ENCODE peak calls at places on chromosomes 5 and 9, in eight cellular contexts. One of them, this sample, is unnamed.

GRCh38 chr9:98488578-98489312 is 220.0 kb downstream of the GABBR2 start:
- DNase-seq in IMR-90: peak
- DNase-seq in A549: peak
- DNase-seq in GM23338: peak
- DNase-seq in fibroblast of lung: peak
- DNase-seq in endothelial cell of umbilical vein: no peak
- DNase-seq in SK-N-SH: no peak
- DNase-seq in GM23248: peak
- DNase-seq in this sample: no peak

GRCh38 chr9:91174772-91175171 is 186.9 kb downstream of the AUH start:
- DNase-seq in SK-N-SH: no peak
- DNase-seq in A549: no peak
- DNase-seq in endothelial cell of umbilical vein: no peak
- DNase-seq in GM23248: no peak
- DNase-seq in GM23338: no peak
- DNase-seq in fibroblast of lung: no peak
- DNase-seq in IMR-90: no peak
- DNase-seq in this sample: peak

GRCh38 chr5:115601709-115602584 is at the start of gene TICAM2:
- DNase-seq in SK-N-SH: peak
- DNase-seq in endothelial cell of umbilical vein: peak
- DNase-seq in A549: peak
- DNase-seq in IMR-90: peak
- DNase-seq in GM23248: peak
- DNase-seq in GM23338: peak
- DNase-seq in fibroblast of lung: peak
- DNase-seq in this sample: peak

GRCh38 chr5:168603776-168604175 is 24.6 kb upstream of the PANK3 start:
- DNase-seq in IMR-90: no peak
- DNase-seq in A549: no peak
- DNase-seq in fibroblast of lung: no peak
- DNase-seq in GM23338: no peak
- DNase-seq in SK-N-SH: no peak
- DNase-seq in GM23248: peak
- DNase-seq in endothelial cell of umbilical vein: no peak
- DNase-seq in this sample: no peak

GRCh38 chr9:121851641-121852091 is 200.2 kb downstream of the DAB2IP start:
- DNase-seq in endothelial cell of umbilical vein: no peak
- DNase-seq in GM23248: no peak
- DNase-seq in GM23338: no peak
- DNase-seq in SK-N-SH: no peak
- DNase-seq in IMR-90: no peak
- DNase-seq in A549: no peak
- DNase-seq in fibroblast of lung: no peak
- DNase-seq in this sample: no peak

GRCh38 chr5:161287436-161287835 is 259.1 kb downstream of the GABRB2 start:
- DNase-seq in A549: no peak
- DNase-seq in GM23338: no peak
- DNase-seq in SK-N-SH: no peak
- DNase-seq in fibroblast of lung: no peak
- DNase-seq in GM23248: no peak
- DNase-seq in endothelial cell of umbilical vein: no peak
- DNase-seq in IMR-90: no peak
- DNase-seq in this sample: no peak

GRCh38 chr9:95242613-95243012 is 74.9 kb downstream of the FANCC start:
- DNase-seq in GM23338: peak
- DNase-seq in A549: no peak
- DNase-seq in IMR-90: no peak
- DNase-seq in endothelial cell of umbilical vein: no peak
- DNase-seq in SK-N-SH: peak
- DNase-seq in GM23248: no peak
- DNase-seq in fibroblast of lung: no peak
- DNase-seq in this sample: no peak

GRCh38 chr9:127968717-127969383 is 11.9 kb downstream of the EEIG1 start:
- DNase-seq in fibroblast of lung: peak
- DNase-seq in SK-N-SH: peak
- DNase-seq in GM23338: no peak
- DNase-seq in IMR-90: peak
- DNase-seq in A549: peak
- DNase-seq in GM23248: peak
- DNase-seq in endothelial cell of umbilical vein: no peak
- DNase-seq in this sample: no peak

GRCh38 chr5:127959152-127959764 is 124.3 kb upstream of the SLC12A2 start:
- DNase-seq in fibroblast of lung: peak
- DNase-seq in GM23338: no peak
- DNase-seq in IMR-90: peak
- DNase-seq in A549: peak
- DNase-seq in SK-N-SH: peak
- DNase-seq in endothelial cell of umbilical vein: peak
- DNase-seq in GM23248: peak
- DNase-seq in this sample: no peak

GRCh38 chr5:100161868-100162267 is 373.3 kb upstream of the FAM174A start:
- DNase-seq in A549: no peak
- DNase-seq in GM23248: no peak
- DNase-seq in GM23338: peak
- DNase-seq in SK-N-SH: no peak
- DNase-seq in fibroblast of lung: no peak
- DNase-seq in endothelial cell of umbilical vein: no peak
- DNase-seq in IMR-90: no peak
- DNase-seq in this sample: no peak

GRCh38 chr5:159897786-159898393 is 18.4 kb upstream of the ADRA1B start:
- DNase-seq in IMR-90: no peak
- DNase-seq in GM23338: no peak
- DNase-seq in fibroblast of lung: no peak
- DNase-seq in SK-N-SH: no peak
- DNase-seq in endothelial cell of umbilical vein: no peak
- DNase-seq in A549: no peak
- DNase-seq in GM23248: peak
- DNase-seq in this sample: no peak

GRCh38 chr5:153496835-153497234 is 6.4 kb downstream of the GRIA1 start:
- DNase-seq in SK-N-SH: peak
- DNase-seq in GM23338: peak
- DNase-seq in endothelial cell of umbilical vein: peak
- DNase-seq in A549: peak
- DNase-seq in IMR-90: peak
- DNase-seq in fibroblast of lung: peak
- DNase-seq in GM23248: peak
- DNase-seq in this sample: peak

GRCh38 chr5:159752622-159753275 is 163.5 kb upstream of the ADRA1B start:
- DNase-seq in GM23338: no peak
- DNase-seq in endothelial cell of umbilical vein: no peak
- DNase-seq in A549: no peak
- DNase-seq in GM23248: no peak
- DNase-seq in SK-N-SH: no peak
- DNase-seq in fibroblast of lung: peak
- DNase-seq in IMR-90: no peak
- DNase-seq in this sample: no peak

GRCh38 chr5:420632-421286 is 22.2 kb upstream of the EXOC3 start:
- DNase-seq in endothelial cell of umbilical vein: no peak
- DNase-seq in IMR-90: no peak
- DNase-seq in fibroblast of lung: no peak
- DNase-seq in GM23248: no peak
- DNase-seq in SK-N-SH: no peak
- DNase-seq in A549: no peak
- DNase-seq in GM23338: no peak
- DNase-seq in this sample: no peak

GRCh38 chr5:32536246-32536645 is 49.1 kb upstream of the SUB1 start:
- DNase-seq in fibroblast of lung: no peak
- DNase-seq in SK-N-SH: no peak
- DNase-seq in A549: no peak
- DNase-seq in GM23338: no peak
- DNase-seq in IMR-90: no peak
- DNase-seq in GM23248: no peak
- DNase-seq in endothelial cell of umbilical vein: no peak
- DNase-seq in this sample: no peak

DNA sequence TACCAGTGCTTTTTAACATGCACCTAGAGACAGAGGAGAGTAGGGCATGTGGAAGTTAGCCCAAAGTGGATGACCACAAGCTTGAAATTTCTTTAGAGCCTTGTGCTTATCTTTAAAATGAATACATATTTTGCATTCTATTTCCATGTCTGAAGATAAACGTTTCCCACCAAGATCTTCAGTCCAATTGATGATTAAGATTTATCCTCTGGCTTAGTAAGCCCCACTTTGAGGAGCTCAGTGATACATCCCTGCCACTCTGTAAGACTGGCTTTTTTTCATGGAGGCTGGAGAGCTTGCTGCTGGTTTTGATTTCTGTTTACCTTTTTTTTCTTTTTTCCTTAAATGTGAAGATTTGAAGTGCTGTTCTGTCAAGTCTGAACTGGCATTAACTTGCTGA is 54.1 kb downstream of the GRAMD2B start:
- DNase-seq in SK-N-SH: no peak
- DNase-seq in endothelial cell of umbilical vein: no peak
- DNase-seq in IMR-90: peak
- DNase-seq in A549: no peak
- DNase-seq in GM23248: peak
- DNase-seq in fibroblast of lung: no peak
- DNase-seq in GM23338: no peak
- DNase-seq in this sample: no peak
- H3K27ac ChIP-seq in SK-N-SH: peak
- H3K27ac ChIP-seq in endothelial cell of umbilical vein: no peak
- H3K27ac ChIP-seq in IMR-90: no peak
- H3K27ac ChIP-seq in A549: no peak
- H3K27ac ChIP-seq in GM23248: peak
- H3K27ac ChIP-seq in fibroblast of lung: no peak
- H3K27ac ChIP-seq in GM23338: no peak
- H3K27ac ChIP-seq in this sample: no peak

GRCh38 chr5:68540798-68541590 is 325.4 kb downstream of the PIK3R1 start:
- DNase-seq in SK-N-SH: no peak
- DNase-seq in GM23338: peak
- DNase-seq in endothelial cell of umbilical vein: no peak
- DNase-seq in A549: no peak
- DNase-seq in IMR-90: no peak
- DNase-seq in GM23248: no peak
- DNase-seq in fibroblast of lung: no peak
- DNase-seq in this sample: no peak
- H3K4me2 ChIP-seq in SK-N-SH: no peak
- H3K4me2 ChIP-seq in GM23338: peak
- H3K4me2 ChIP-seq in endothelial cell of umbilical vein: no peak
- H3K4me2 ChIP-seq in A549: no peak
- H3K4me2 ChIP-seq in IMR-90: no peak
- H3K4me2 ChIP-seq in GM23248: peak
- H3K4me2 ChIP-seq in fibroblast of lung: no peak
- H3K4me2 ChIP-seq in this sample: no peak

DNA sequence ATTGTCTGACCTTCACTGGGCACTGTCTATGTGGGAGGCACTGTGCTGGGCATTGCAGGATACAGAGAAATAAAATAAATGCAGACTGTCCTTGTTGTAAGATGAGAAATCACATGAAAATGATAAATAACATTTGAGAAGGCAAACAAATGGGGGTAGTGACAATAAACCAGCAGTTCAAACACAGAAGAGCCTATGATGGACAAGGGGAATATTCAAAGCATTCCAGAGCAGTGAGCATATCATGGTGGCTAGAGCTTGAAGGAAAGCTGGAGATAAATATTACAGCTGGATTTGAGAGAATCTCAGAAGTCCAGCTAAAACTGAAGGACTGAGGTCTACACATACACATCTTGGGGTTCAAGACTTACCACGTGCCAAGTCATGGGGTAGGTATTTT is 209.9 kb downstream of the ASTN2 start:
- DNase-seq in SK-N-SH: no peak
- DNase-seq in GM23248: no peak
- DNase-seq in fibroblast of lung: no peak
- DNase-seq in A549: no peak
- DNase-seq in endothelial cell of umbilical vein: no peak
- DNase-seq in IMR-90: peak
- DNase-seq in GM23338: no peak
- DNase-seq in this sample: no peak
- H3K27ac ChIP-seq in SK-N-SH: no peak
- H3K27ac ChIP-seq in GM23248: no peak
- H3K27ac ChIP-seq in fibroblast of lung: no peak
- H3K27ac ChIP-seq in A549: no peak
- H3K27ac ChIP-seq in endothelial cell of umbilical vein: no peak
- H3K27ac ChIP-seq in IMR-90: no peak
- H3K27ac ChIP-seq in GM23338: no peak
- H3K27ac ChIP-seq in this sample: no peak

GRCh38 chr5:88674262-88675158 is 208.5 kb downstream of the MEF2C start:
- DNase-seq in IMR-90: no peak
- DNase-seq in A549: no peak
- DNase-seq in fibroblast of lung: no peak
- DNase-seq in GM23248: peak
- DNase-seq in GM23338: peak
- DNase-seq in SK-N-SH: no peak
- DNase-seq in endothelial cell of umbilical vein: no peak
- DNase-seq in this sample: peak

GRCh38 chr5:88676637-88677481 is 206.1 kb downstream of the MEF2C start:
- DNase-seq in endothelial cell of umbilical vein: no peak
- DNase-seq in GM23338: no peak
- DNase-seq in SK-N-SH: no peak
- DNase-seq in fibroblast of lung: no peak
- DNase-seq in GM23248: no peak
- DNase-seq in A549: no peak
- DNase-seq in IMR-90: no peak
- DNase-seq in this sample: no peak

GRCh38 chr5:88677502-88677901 is 205.5 kb downstream of the MEF2C start:
- DNase-seq in fibroblast of lung: no peak
- DNase-seq in IMR-90: no peak
- DNase-seq in GM23338: no peak
- DNase-seq in GM23248: no peak
- DNase-seq in endothelial cell of umbilical vein: no peak
- DNase-seq in A549: no peak
- DNase-seq in SK-N-SH: no peak
- DNase-seq in this sample: no peak

GRCh38 chr5:88675159-88675757 is 207.7 kb downstream of the MEF2C start:
- DNase-seq in GM23248: no peak
- DNase-seq in SK-N-SH: no peak
- DNase-seq in fibroblast of lung: no peak
- DNase-seq in A549: no peak
- DNase-seq in GM23338: no peak
- DNase-seq in IMR-90: no peak
- DNase-seq in endothelial cell of umbilical vein: no peak
- DNase-seq in this sample: peak

DNA sequence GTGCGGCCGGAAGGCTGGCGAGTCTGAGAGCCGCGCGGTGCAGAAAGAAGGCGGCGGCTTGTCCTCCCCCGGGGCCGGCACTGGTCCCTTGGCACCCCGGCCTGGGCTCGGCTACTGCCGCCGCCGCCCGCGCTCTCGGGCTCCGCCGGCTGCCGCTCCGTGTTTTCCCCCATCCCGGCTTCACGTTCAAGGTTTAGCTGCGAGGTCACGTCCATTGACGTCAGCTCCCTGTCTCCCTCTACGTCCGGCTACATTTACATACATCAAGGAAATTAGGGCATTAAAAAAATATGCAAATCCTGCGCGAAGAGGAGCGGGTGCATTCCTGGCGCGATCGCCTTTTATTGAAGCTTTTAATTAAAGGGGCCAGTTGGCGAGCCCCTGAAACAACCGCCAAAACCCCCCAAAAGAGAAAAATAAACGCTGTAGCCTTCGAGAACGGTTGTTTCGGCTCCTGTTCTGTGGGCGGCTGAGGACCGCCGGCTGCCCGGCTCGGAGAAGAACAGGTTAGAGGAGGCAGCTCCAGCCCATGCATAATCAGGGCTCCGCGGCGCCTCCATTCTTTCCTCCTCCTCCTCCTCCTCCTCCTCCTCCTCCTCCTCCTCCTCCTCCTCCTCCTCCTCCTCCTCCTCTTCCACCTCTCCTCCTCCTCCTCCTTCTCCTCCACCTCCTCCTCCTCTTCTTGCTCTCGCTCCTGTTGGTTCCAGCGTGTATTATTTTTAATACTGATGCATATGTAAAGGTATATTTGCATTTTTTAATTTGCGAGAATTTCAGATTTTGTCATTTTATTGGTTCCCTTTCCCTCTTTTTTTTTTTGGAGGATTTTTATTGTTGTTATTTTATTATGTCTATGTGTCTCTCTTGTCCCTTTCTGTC is 207.0 kb downstream of the MEF2C start:
- DNase-seq in SK-N-SH: peak
- DNase-seq in A549: peak
- DNase-seq in IMR-90: peak
- DNase-seq in GM23248: peak
- DNase-seq in endothelial cell of umbilical vein: no peak
- DNase-seq in GM23338: peak
- DNase-seq in fibroblast of lung: peak
- DNase-seq in this sample: peak
- H3K4me2 ChIP-seq in SK-N-SH: peak
- H3K4me2 ChIP-seq in A549: peak
- H3K4me2 ChIP-seq in IMR-90: peak
- H3K4me2 ChIP-seq in GM23248: peak
- H3K4me2 ChIP-seq in endothelial cell of umbilical vein: peak
- H3K4me2 ChIP-seq in GM23338: peak
- H3K4me2 ChIP-seq in fibroblast of lung: peak
- H3K4me2 ChIP-seq in this sample: peak